ENCODE peak calls at places on chromosomes 7 and 10, in four cellular contexts. M is H1, X is GM12878, G is HCT116. Y is an unnamed sample.

GRCh38 chr10:99870051-99870730 is 87.8 kb downstream of the ABCC2 start:
- DNase-seq in M (no peak), X (no peak), G (no peak), Y (no peak)

GRCh38 chr10:47050618-47051455 is 139.6 kb downstream of the PTPN20 start:
- DNase-seq in M (no peak), X (no peak), G (no peak), Y (no peak)

GRCh38 chr10:114042895-114043531 is 653 bp upstream of the ADRB1 start:
- DNase-seq in M (peak; percentile 70), X (no peak), G (peak; percentile 15), Y (no peak)

GRCh38 chr10:7412482-7413251 is 1.8 kb upstream of the SFMBT2 start:
- DNase-seq in M (peak; percentile 83), X (no peak), G (no peak), Y (no peak)

GRCh38 chr10:49539320-49539885 is 482 bp upstream of the ERCC6 start:
- DNase-seq in M (peak; percentile 57), X (no peak), G (peak; percentile 18), Y (peak; percentile 62)

GRCh38 chr7:47591655-47592572 is 10.0 kb upstream of the TNS3 start:
- DNase-seq in M (no peak), X (no peak), G (no peak), Y (no peak)

GRCh38 chr10:86443936-86444335 is 77.3 kb upstream of the GRID1 start:
- DNase-seq in M (no peak), X (no peak), G (no peak), Y (no peak)

GRCh38 chr7:134618756-134619530 is 27.7 kb upstream of the BPGM start:
- DNase-seq in M (no peak), X (no peak), G (no peak), Y (no peak)

GRCh38 chr10:96972264-96972663 is 140.2 kb downstream of the LCOR start:
- DNase-seq in M (no peak), X (no peak), G (no peak), Y (no peak)

GRCh38 chr10:69345890-69346474 is 67.7 kb downstream of the HK1 start:
- DNase-seq in M (no peak), X (no peak), G (no peak), Y (no peak)

GRCh38 chr10:114024876-114025609 is 18.6 kb upstream of the ADRB1 start:
- DNase-seq in M (no peak), X (peak; percentile 86), G (no peak), Y (peak; percentile 25)

GRCh38 chr10:14617850-14618249 is 156.8 kb downstream of the FAM107B start:
- DNase-seq in M (no peak), X (no peak), G (no peak), Y (no peak)

GRCh38 chr7:44279286-44279685 is 46.1 kb downstream of the CAMK2B start:
- DNase-seq in M (peak; percentile 32), X (no peak), G (no peak), Y (no peak)

GRCh38 chr10:13904053-13904452 is 317.3 kb downstream of the PRPF18 start:
- DNase-seq in M (no peak), X (no peak), G (no peak), Y (no peak)

GRCh38 chr7:106205621-106206222 is 79.1 kb downstream of the NAMPT start:
- DNase-seq in M (no peak), X (peak; percentile 23), G (no peak), Y (no peak)

GRCh38 chr10:108082596-108082995 is 918.1 kb upstream of the SORCS1 start:
- DNase-seq in M (no peak), X (no peak), G (no peak), Y (no peak)

GRCh38 chr7:121000091-121000983 is 11.8 kb downstream of the CPED1 start:
- DNase-seq in M (no peak), X (no peak), G (no peak), Y (peak; percentile 53)

GRCh38 chr10:78502208-78502943 is 468.7 kb downstream of the RPS24 start:
- DNase-seq in M (no peak), X (no peak), G (no peak), Y (no peak)

GRCh38 chr7:20791523-20791879 is 4.8 kb upstream of the SP8 start:
- DNase-seq in M (no peak), X (no peak), G (no peak), Y (no peak)

GRCh38 chr7:20794676-20795075 is 8.0 kb upstream of the SP8 start:
- DNase-seq in M (no peak), X (no peak), G (no peak), Y (no peak)

GRCh38 chr7:20795361-20795760 is 8.7 kb upstream of the SP8 start:
- DNase-seq in M (peak; percentile 63), X (no peak), G (no peak), Y (no peak)

GRCh38 chr7:20793686-20794394 is 7.2 kb upstream of the SP8 start:
- DNase-seq in M (no peak), X (no peak), G (no peak), Y (peak; percentile 27)

GRCh38 chr7:20793258-20793657 is 6.6 kb upstream of the SP8 start:
- DNase-seq in M (no peak), X (no peak), G (no peak), Y (no peak)
- TF ChIP-seq POLR2AphosphoS5 in M (no peak), X (no peak), G (no peak), Y (no peak)

GRCh38 chr7:117479480-117480224 is at the start of gene CFTR:
- DNase-seq in M (peak; percentile 73), X (no peak), G (no peak), Y (no peak)
- TF ChIP-seq SP1 in M (no peak), X (no peak), G (no peak), Y (no peak)

GRCh38 chr7:158781976-158782637 is 47.2 kb downstream of the ESYT2 start:
- DNase-seq in M (peak; percentile 8), X (no peak), G (no peak), Y (no peak)

GRCh38 chr7:158777793-158778192 is 51.5 kb downstream of the ESYT2 start:
- DNase-seq in M (no peak), X (no peak), G (no peak), Y (no peak)

GRCh38 chr7:158778476-158778875 is 50.8 kb downstream of the ESYT2 start:
- DNase-seq in M (no peak), X (no peak), G (no peak), Y (no peak)

GRCh38 chr7:158781217-158781975 is 47.9 kb downstream of the ESYT2 start:
- DNase-seq in M (no peak), X (no peak), G (no peak), Y (no peak)

GRCh38 chr7:158779061-158779992 is 50.0 kb downstream of the ESYT2 start:
- DNase-seq in M (peak; percentile 14), X (no peak), G (no peak), Y (no peak)
- TF ChIP-seq POLR2AphosphoS5 in M (no peak), X (no peak), G (no peak), Y (no peak)

DNA sequence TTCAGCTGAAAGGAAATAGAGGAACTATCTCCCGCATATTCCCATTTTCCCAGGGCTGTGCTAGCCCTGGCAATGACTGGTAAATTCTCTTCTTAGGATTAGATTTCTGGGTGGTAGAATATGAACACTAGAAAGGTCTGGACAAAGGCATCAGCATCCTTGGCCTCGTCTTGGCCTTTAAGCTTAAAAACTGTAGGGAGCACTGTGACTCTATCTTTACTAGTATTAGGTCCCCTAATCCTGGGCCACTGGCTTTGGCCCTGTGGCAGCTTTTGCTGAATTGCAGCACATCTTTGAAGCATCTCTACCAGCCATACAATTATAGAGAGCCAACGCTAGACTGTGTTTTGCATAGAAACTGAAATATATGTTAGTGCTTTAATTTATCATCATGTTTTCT is 41.5 kb upstream of the EBLN1 start:
- DNase-seq in M (no peak), X (no peak), G (no peak), Y (peak; percentile 27)
- TF ChIP-seq SP1 in M (no peak), X (no peak), G (no peak), Y (no peak)

GRCh38 chr7:64307254-64308018 is 6.3 kb upstream of the ZNF736 start:
- DNase-seq in M (no peak), X (peak; percentile 89), G (no peak), Y (peak; percentile 53)
- TF ChIP-seq POLR2AphosphoS5 in M (no peak), X (peak; percentile 57), G (no peak), Y (no peak)